ENCODE peak calls at places on chromosomes 7 and 10, in five cellular contexts. One of them, this sample, is unnamed.
A peak's percentile ranks its signal among the peaks of the same experiment; 100 is the strongest.

GRCh38 chr10:77237120-77237519 is 400.5 kb downstream of the KCNMA1 start:
- DNase-seq in G401: no peak
- DNase-seq in cardiac septum: no peak
- DNase-seq in NCI-H1092: no peak
- DNase-seq in adipocyte: no peak
- DNase-seq in this sample: no peak

GRCh38 chr10:122140477-122140902 is 130.6 kb upstream of the BTBD16 start:
- DNase-seq in G401: no peak
- DNase-seq in cardiac septum: no peak
- DNase-seq in NCI-H1092: no peak
- DNase-seq in adipocyte: peak; percentile 40
- DNase-seq in this sample: no peak

GRCh38 chr7:134662871-134663205 is 16.2 kb downstream of the BPGM start:
- DNase-seq in G401: no peak
- DNase-seq in cardiac septum: no peak
- DNase-seq in NCI-H1092: no peak
- DNase-seq in adipocyte: peak; percentile 53
- DNase-seq in this sample: no peak

GRCh38 chr10:8248868-8249267 is 194.4 kb downstream of the GATA3 start:
- DNase-seq in G401: no peak
- DNase-seq in cardiac septum: no peak
- DNase-seq in NCI-H1092: no peak
- DNase-seq in adipocyte: no peak
- DNase-seq in this sample: no peak

GRCh38 chr7:143492043-143492471 is 14.4 kb downstream of the TAS2R41 start:
- DNase-seq in G401: no peak
- DNase-seq in cardiac septum: no peak
- DNase-seq in NCI-H1092: no peak
- DNase-seq in adipocyte: peak; percentile 85
- DNase-seq in this sample: no peak

GRCh38 chr10:130358981-130359650 is 222.9 kb downstream of the GLRX3 start:
- DNase-seq in G401: no peak
- DNase-seq in cardiac septum: peak; percentile 68
- DNase-seq in NCI-H1092: no peak
- DNase-seq in adipocyte: no peak
- DNase-seq in this sample: no peak

GRCh38 chr10:132449051-132449825 is 52.2 kb downstream of the PWWP2B start:
- DNase-seq in G401: peak; percentile 24
- DNase-seq in cardiac septum: no peak
- DNase-seq in NCI-H1092: no peak
- DNase-seq in adipocyte: no peak
- DNase-seq in this sample: no peak

GRCh38 chr7:30694218-30694745 is 12.0 kb upstream of the CRHR2 start:
- DNase-seq in G401: peak; percentile 58
- DNase-seq in cardiac septum: no peak
- DNase-seq in NCI-H1092: no peak
- DNase-seq in adipocyte: no peak
- DNase-seq in this sample: no peak

GRCh38 chr7:158829021-158829341 is 328 bp downstream of the ESYT2 start:
- DNase-seq in G401: peak; percentile 52
- DNase-seq in cardiac septum: peak; percentile 76
- DNase-seq in NCI-H1092: peak; percentile 62
- DNase-seq in adipocyte: peak; percentile 85
- DNase-seq in this sample: peak; percentile 65

GRCh38 chr10:42952931-42953683 is 123.8 kb upstream of the RET start:
- DNase-seq in G401: no peak
- DNase-seq in cardiac septum: peak; percentile 60
- DNase-seq in NCI-H1092: no peak
- DNase-seq in adipocyte: no peak
- DNase-seq in this sample: no peak

GRCh38 chr10:21978191-21978862 is 25.2 kb downstream of the DNAJC1 start:
- DNase-seq in G401: no peak
- DNase-seq in cardiac septum: no peak
- DNase-seq in NCI-H1092: no peak
- DNase-seq in adipocyte: peak; percentile 27
- DNase-seq in this sample: no peak

GRCh38 chr10:3791974-3792633 is 7.1 kb upstream of the KLF6 start:
- DNase-seq in G401: no peak
- DNase-seq in cardiac septum: no peak
- DNase-seq in NCI-H1092: no peak
- DNase-seq in adipocyte: no peak
- DNase-seq in this sample: no peak

GRCh38 chr7:32453286-32454011 is 36.7 kb downstream of the LSM5 start:
- DNase-seq in G401: no peak
- DNase-seq in cardiac septum: no peak
- DNase-seq in NCI-H1092: no peak
- DNase-seq in adipocyte: no peak
- DNase-seq in this sample: no peak

GRCh38 chr7:37105119-37105518 is 343.5 kb downstream of the ELMO1 start:
- DNase-seq in G401: no peak
- DNase-seq in cardiac septum: no peak
- DNase-seq in NCI-H1092: no peak
- DNase-seq in adipocyte: no peak
- DNase-seq in this sample: no peak

GRCh38 chr10:64708920-64709681 is 1187.9 kb downstream of the REEP3 start:
- DNase-seq in G401: no peak
- DNase-seq in cardiac septum: no peak
- DNase-seq in NCI-H1092: no peak
- DNase-seq in adipocyte: no peak
- DNase-seq in this sample: no peak

GRCh38 chr7:130486114-130486962 is 5.5 kb upstream of the MEST start:
- DNase-seq in G401: peak; percentile 73
- DNase-seq in cardiac septum: no peak
- DNase-seq in NCI-H1092: peak; percentile 64
- DNase-seq in adipocyte: no peak
- DNase-seq in this sample: peak; percentile 98

GRCh38 chr7:73715648-73716317 is 3.7 kb downstream of the STX1A start:
- DNase-seq in G401: no peak
- DNase-seq in cardiac septum: no peak
- DNase-seq in NCI-H1092: no peak
- DNase-seq in adipocyte: peak; percentile 97
- DNase-seq in this sample: peak; percentile 80

GRCh38 chr7:95264225-95264927 is 60.0 kb downstream of the PON1 start:
- DNase-seq in G401: no peak
- DNase-seq in cardiac septum: no peak
- DNase-seq in NCI-H1092: no peak
- DNase-seq in adipocyte: peak; percentile 38
- DNase-seq in this sample: no peak

GRCh38 chr10:42975005-42975493 is 101.8 kb upstream of the RET start:
- DNase-seq in G401: no peak
- DNase-seq in cardiac septum: peak; percentile 43
- DNase-seq in NCI-H1092: no peak
- DNase-seq in adipocyte: no peak
- DNase-seq in this sample: no peak

GRCh38 chr7:121180436-121181063 is 148.2 kb upstream of the WNT16 start:
- DNase-seq in G401: peak; percentile 41
- DNase-seq in cardiac septum: no peak
- DNase-seq in NCI-H1092: no peak
- DNase-seq in adipocyte: no peak
- DNase-seq in this sample: no peak

GRCh38 chr10:112303528-112303927 is 20.3 kb downstream of the TECTB start:
- DNase-seq in G401: no peak
- DNase-seq in cardiac septum: no peak
- DNase-seq in NCI-H1092: no peak
- DNase-seq in adipocyte: no peak
- DNase-seq in this sample: no peak

GRCh38 chr10:125235093-125236069 is 75.0 kb upstream of the CTBP2 start:
- DNase-seq in G401: no peak
- DNase-seq in cardiac septum: no peak
- DNase-seq in NCI-H1092: no peak
- DNase-seq in adipocyte: no peak
- DNase-seq in this sample: no peak

GRCh38 chr10:104307576-104308438 is 30.5 kb downstream of the ITPRIP start:
- DNase-seq in G401: no peak
- DNase-seq in cardiac septum: peak; percentile 54
- DNase-seq in NCI-H1092: no peak
- DNase-seq in adipocyte: no peak
- DNase-seq in this sample: no peak

GRCh38 chr10:53840668-53841067 is 960.4 kb downstream of the PCDH15 start:
- DNase-seq in G401: no peak
- DNase-seq in cardiac septum: no peak
- DNase-seq in NCI-H1092: no peak
- DNase-seq in adipocyte: no peak
- DNase-seq in this sample: no peak

GRCh38 chr7:149670288-149670687 is 103.1 kb downstream of the ZNF467 start:
- DNase-seq in G401: peak; percentile 96
- DNase-seq in cardiac septum: no peak
- DNase-seq in NCI-H1092: peak; percentile 40
- DNase-seq in adipocyte: peak; percentile 64
- DNase-seq in this sample: peak; percentile 59

GRCh38 chr7:69787736-69788431 is 189.6 kb downstream of the AUTS2 start:
- DNase-seq in G401: no peak
- DNase-seq in cardiac septum: no peak
- DNase-seq in NCI-H1092: no peak
- DNase-seq in adipocyte: peak; percentile 39
- DNase-seq in this sample: no peak

GRCh38 chr10:123797813-123798212 is 93.8 kb downstream of the CPXM2 start:
- DNase-seq in G401: no peak
- DNase-seq in cardiac septum: no peak
- DNase-seq in NCI-H1092: no peak
- DNase-seq in adipocyte: no peak
- DNase-seq in this sample: no peak

GRCh38 chr10:54940418-54940817 is 139.4 kb upstream of the PCDH15 start:
- DNase-seq in G401: no peak
- DNase-seq in cardiac septum: no peak
- DNase-seq in NCI-H1092: no peak
- DNase-seq in adipocyte: no peak
- DNase-seq in this sample: no peak

This sample was measured in NCI-H2029.